ENCODE peak calls at places on chromosomes 16 and 17, in four cellular contexts. One of them, this sample, is unnamed. For H4K20me1, the result is how much of the 10 kb centered on the place peaks cover.

GRCh38 chr16:58198739-58199411 is 969 bp upstream of the CSNK2A2 start:
- DNase-seq in PC-9: no peak
- DNase-seq in GM23248: no peak
- DNase-seq in keratinocyte: no peak
- DNase-seq in this sample: no peak

GRCh38 chr16:65070831-65071230 is 51.0 kb downstream of the CDH11 start:
- DNase-seq in PC-9: no peak
- DNase-seq in GM23248: peak
- DNase-seq in keratinocyte: no peak
- DNase-seq in this sample: peak

GRCh38 chr16:12064291-12064690 is 87.8 kb downstream of the SNX29 start:
- DNase-seq in PC-9: no peak
- DNase-seq in GM23248: no peak
- DNase-seq in keratinocyte: no peak
- DNase-seq in this sample: no peak

GRCh38 chr17:46978489-46979022 is 497 bp downstream of the RPRML start:
- DNase-seq in PC-9: no peak
- DNase-seq in GM23248: peak
- DNase-seq in keratinocyte: no peak
- DNase-seq in this sample: no peak

GRCh38 chr17:14080847-14081251 is 11.5 kb downstream of the COX10 start:
- DNase-seq in PC-9: no peak
- DNase-seq in GM23248: peak
- DNase-seq in keratinocyte: no peak
- DNase-seq in this sample: no peak

GRCh38 chr16:58814348-58814801 is 80.3 kb upstream of the GOT2 start:
- DNase-seq in PC-9: peak
- DNase-seq in GM23248: peak
- DNase-seq in keratinocyte: no peak
- DNase-seq in this sample: peak

GRCh38 chr16:68234188-68235104 is 1.5 kb downstream of the ESRP2 start:
- DNase-seq in PC-9: peak
- DNase-seq in GM23248: no peak
- DNase-seq in keratinocyte: peak
- DNase-seq in this sample: no peak

GRCh38 chr17:38702166-38702899 is 2.7 kb upstream of the MLLT6 start:
- DNase-seq in PC-9: peak
- DNase-seq in GM23248: peak
- DNase-seq in keratinocyte: no peak
- DNase-seq in this sample: peak

GRCh38 chr16:2784536-2785100 is 2.7 kb downstream of the PRSS33 start:
- DNase-seq in PC-9: no peak
- DNase-seq in GM23248: no peak
- DNase-seq in keratinocyte: no peak
- DNase-seq in this sample: no peak

GRCh38 chr16:66746682-66747081 is 4.7 kb downstream of the DYNC1LI2 start:
- DNase-seq in PC-9: no peak
- DNase-seq in GM23248: peak
- DNase-seq in keratinocyte: no peak
- DNase-seq in this sample: peak

GRCh38 chr16:13994239-13995106 is 74.5 kb downstream of the ERCC4 start:
- DNase-seq in PC-9: no peak
- DNase-seq in GM23248: no peak
- DNase-seq in keratinocyte: no peak
- DNase-seq in this sample: peak

GRCh38 chr17:66455022-66455547 is 152.7 kb downstream of the PRKCA start:
- DNase-seq in PC-9: no peak
- DNase-seq in GM23248: no peak
- DNase-seq in keratinocyte: no peak
- DNase-seq in this sample: peak

GRCh38 chr16:26598061-26598460 is 468.7 kb upstream of the C16orf82 start:
- DNase-seq in PC-9: no peak
- DNase-seq in GM23248: no peak
- DNase-seq in keratinocyte: no peak
- DNase-seq in this sample: no peak

GRCh38 chr16:2777231-2777902 is at the start of gene ELOB:
- DNase-seq in PC-9: peak
- DNase-seq in GM23248: peak
- DNase-seq in keratinocyte: no peak
- DNase-seq in this sample: peak

GRCh38 chr16:8552487-8553221 is 37.7 kb downstream of the TMEM114 start:
- DNase-seq in PC-9: no peak
- DNase-seq in GM23248: no peak
- DNase-seq in keratinocyte: no peak
- DNase-seq in this sample: no peak

DNA sequence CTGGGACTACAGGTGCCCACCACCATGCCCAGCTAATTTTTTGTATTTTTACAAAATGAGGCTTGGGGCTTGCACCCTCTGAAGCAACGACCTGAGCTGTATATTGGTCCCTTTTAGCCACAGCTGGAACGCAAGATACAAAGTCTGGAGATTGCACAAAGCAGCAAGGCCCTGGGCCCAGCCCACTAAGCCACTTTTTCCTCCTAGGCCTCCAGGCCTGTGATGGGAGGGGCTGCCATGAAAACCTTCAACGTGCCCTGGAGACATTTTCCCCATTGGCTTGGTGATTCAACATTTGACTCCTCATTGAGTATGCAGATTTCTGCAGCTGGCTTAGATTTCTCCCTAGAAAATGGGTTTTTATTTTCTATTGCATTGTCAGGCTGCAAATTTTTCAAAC is 69.2 kb downstream of the CYB561 start:
- DNase-seq in PC-9: no peak
- DNase-seq in GM23248: no peak
- DNase-seq in keratinocyte: no peak
- DNase-seq in this sample: no peak
- TF ChIP-seq EZH2 in PC-9: no peak
- TF ChIP-seq EZH2 in GM23248: no peak
- TF ChIP-seq EZH2 in keratinocyte: no peak
- TF ChIP-seq EZH2 in this sample: no peak

DNA sequence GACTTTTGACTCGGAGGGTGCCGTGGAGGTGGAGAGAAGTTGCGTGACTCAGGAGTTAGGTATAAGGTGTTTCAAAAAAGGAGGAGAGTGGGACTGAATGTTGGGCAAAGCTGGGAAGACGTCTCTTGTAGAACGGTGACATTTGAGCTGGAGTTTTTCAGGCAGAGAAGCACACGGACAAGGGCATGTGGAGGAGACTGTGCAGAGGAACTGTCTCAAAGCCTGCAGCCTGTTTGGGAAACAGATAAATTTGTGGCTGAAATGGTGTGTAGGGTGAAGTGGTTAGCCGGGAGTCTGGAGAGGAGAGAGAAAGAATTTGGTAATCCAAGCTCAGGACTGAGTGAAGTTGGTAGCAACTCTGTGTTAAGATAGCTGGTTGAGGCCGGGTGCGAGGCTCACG is 9.8 kb downstream of the USP10 start:
- DNase-seq in PC-9: no peak
- DNase-seq in GM23248: no peak
- DNase-seq in keratinocyte: no peak
- DNase-seq in this sample: no peak
- H4K20me1 ChIP-seq in PC-9: half or more
- H4K20me1 ChIP-seq in GM23248: under half
- H4K20me1 ChIP-seq in keratinocyte: half or more
- H4K20me1 ChIP-seq in this sample: half or more

GRCh38 chr17:48626202-48626469 is at the start of gene HOXB9:
- DNase-seq in PC-9: no peak
- DNase-seq in GM23248: no peak
- DNase-seq in keratinocyte: no peak
- DNase-seq in this sample: no peak

GRCh38 chr17:48624118-48624517 is 2.0 kb downstream of the HOXB9 start:
- DNase-seq in PC-9: no peak
- DNase-seq in GM23248: no peak
- DNase-seq in keratinocyte: no peak
- DNase-seq in this sample: no peak

GRCh38 chr17:48623583-48623982 is 2.6 kb downstream of the HOXB9 start:
- DNase-seq in PC-9: no peak
- DNase-seq in GM23248: no peak
- DNase-seq in keratinocyte: no peak
- DNase-seq in this sample: no peak

GRCh38 chr17:48625502-48626201 is 506 bp downstream of the HOXB9 start:
- DNase-seq in PC-9: peak
- DNase-seq in GM23248: peak
- DNase-seq in keratinocyte: no peak
- DNase-seq in this sample: no peak

GRCh38 chr17:48624544-48625501 is 1.3 kb downstream of the HOXB9 start:
- DNase-seq in PC-9: no peak
- DNase-seq in GM23248: peak
- DNase-seq in keratinocyte: no peak
- DNase-seq in this sample: no peak
- TF ChIP-seq EZH2 in PC-9: no peak
- TF ChIP-seq EZH2 in GM23248: peak
- TF ChIP-seq EZH2 in keratinocyte: no peak
- TF ChIP-seq EZH2 in this sample: peak

DNA sequence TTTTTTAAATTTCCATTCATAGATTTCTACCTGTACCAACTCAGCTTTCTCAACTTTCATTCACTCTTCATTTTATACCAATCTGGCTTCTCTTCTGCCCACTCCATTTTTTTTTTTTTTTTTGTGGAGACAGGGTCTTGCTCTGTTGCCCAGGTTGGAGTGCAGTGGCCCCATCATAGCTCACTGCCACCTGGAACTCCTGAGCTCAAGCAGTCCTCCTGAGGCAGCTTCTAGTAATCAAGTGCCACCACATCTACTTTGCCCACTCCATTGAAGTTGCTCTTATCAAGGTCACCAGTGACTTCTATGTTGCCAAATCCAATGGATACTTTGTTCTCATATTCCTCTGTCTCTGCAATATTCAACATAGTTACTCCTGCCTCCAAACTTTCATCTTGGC is 1.7 kb downstream of the SUPT6H start:
- DNase-seq in PC-9: no peak
- DNase-seq in GM23248: no peak
- DNase-seq in keratinocyte: no peak
- DNase-seq in this sample: no peak
- H4K20me1 ChIP-seq in PC-9: under half
- H4K20me1 ChIP-seq in GM23248: under half
- H4K20me1 ChIP-seq in keratinocyte: under half
- H4K20me1 ChIP-seq in this sample: half or more

This sample was measured in astrocyte.